ENCODE peak calls at places on chromosomes 13 and 19, in eight cellular contexts. One of them, this sample, is unnamed.

GRCh38 chr19:7856277-7856581 is 18.0 kb downstream of the PRR36 start:
- DNase-seq in breast epithelium: no peak
- DNase-seq in CD4-positive, CD25-positive, alpha-beta regulatory T cell: no peak
- DNase-seq in left lung: no peak
- DNase-seq in AG04450: no peak
- DNase-seq in astrocyte: no peak
- DNase-seq in ovary: no peak
- DNase-seq in transverse colon: no peak
- DNase-seq in this sample: no peak

GRCh38 chr13:51331354-51331861 is 8.1 kb upstream of the SERPINE3 start:
- DNase-seq in ovary: no peak
- DNase-seq in AG04450: no peak
- DNase-seq in breast epithelium: no peak
- DNase-seq in astrocyte: no peak
- DNase-seq in transverse colon: no peak
- DNase-seq in left lung: no peak
- DNase-seq in CD4-positive, CD25-positive, alpha-beta regulatory T cell: no peak
- DNase-seq in this sample: no peak

GRCh38 chr13:76438050-76438449 is 448.2 kb downstream of the KCTD12 start:
- DNase-seq in breast epithelium: no peak
- DNase-seq in ovary: no peak
- DNase-seq in AG04450: peak; percentile 44
- DNase-seq in astrocyte: no peak
- DNase-seq in transverse colon: no peak
- DNase-seq in left lung: no peak
- DNase-seq in CD4-positive, CD25-positive, alpha-beta regulatory T cell: no peak
- DNase-seq in this sample: no peak

GRCh38 chr13:83286737-83287136 is 595.5 kb downstream of the SLITRK1 start:
- DNase-seq in transverse colon: no peak
- DNase-seq in astrocyte: no peak
- DNase-seq in breast epithelium: no peak
- DNase-seq in CD4-positive, CD25-positive, alpha-beta regulatory T cell: no peak
- DNase-seq in left lung: no peak
- DNase-seq in ovary: no peak
- DNase-seq in AG04450: no peak
- DNase-seq in this sample: no peak

GRCh38 chr19:45764487-45764886 is 4.6 kb downstream of the SIX5 start:
- DNase-seq in left lung: no peak
- DNase-seq in transverse colon: no peak
- DNase-seq in AG04450: no peak
- DNase-seq in CD4-positive, CD25-positive, alpha-beta regulatory T cell: no peak
- DNase-seq in astrocyte: no peak
- DNase-seq in ovary: peak; percentile 48
- DNase-seq in breast epithelium: no peak
- DNase-seq in this sample: no peak

GRCh38 chr19:55465460-55466245 is 1.1 kb upstream of the C19orf85 start:
- DNase-seq in AG04450: no peak
- DNase-seq in transverse colon: no peak
- DNase-seq in left lung: no peak
- DNase-seq in breast epithelium: no peak
- DNase-seq in ovary: no peak
- DNase-seq in astrocyte: no peak
- DNase-seq in CD4-positive, CD25-positive, alpha-beta regulatory T cell: no peak
- DNase-seq in this sample: no peak

GRCh38 chr13:32041429-32041828 is 9.9 kb downstream of the FRY start:
- DNase-seq in CD4-positive, CD25-positive, alpha-beta regulatory T cell: no peak
- DNase-seq in left lung: no peak
- DNase-seq in transverse colon: no peak
- DNase-seq in AG04450: no peak
- DNase-seq in astrocyte: no peak
- DNase-seq in breast epithelium: no peak
- DNase-seq in ovary: no peak
- DNase-seq in this sample: no peak

GRCh38 chr19:21133633-21134032 is 8.2 kb upstream of the ZNF431 start:
- DNase-seq in CD4-positive, CD25-positive, alpha-beta regulatory T cell: no peak
- DNase-seq in transverse colon: no peak
- DNase-seq in breast epithelium: no peak
- DNase-seq in left lung: no peak
- DNase-seq in astrocyte: no peak
- DNase-seq in AG04450: no peak
- DNase-seq in ovary: no peak
- DNase-seq in this sample: no peak

GRCh38 chr13:48400820-48401219 is 12.1 kb downstream of the LPAR6 start:
- DNase-seq in AG04450: no peak
- DNase-seq in transverse colon: no peak
- DNase-seq in ovary: no peak
- DNase-seq in left lung: no peak
- DNase-seq in CD4-positive, CD25-positive, alpha-beta regulatory T cell: peak; percentile 28
- DNase-seq in astrocyte: peak; percentile 71
- DNase-seq in breast epithelium: no peak
- DNase-seq in this sample: no peak

GRCh38 chr13:35191883-35192282 is 249.8 kb downstream of the NBEA start:
- DNase-seq in CD4-positive, CD25-positive, alpha-beta regulatory T cell: no peak
- DNase-seq in left lung: no peak
- DNase-seq in AG04450: no peak
- DNase-seq in ovary: no peak
- DNase-seq in astrocyte: peak; percentile 4
- DNase-seq in breast epithelium: no peak
- DNase-seq in transverse colon: no peak
- DNase-seq in this sample: no peak

GRCh38 chr13:56187331-56187730 is 953.4 kb upstream of the PRR20A start:
- DNase-seq in ovary: peak; percentile 25
- DNase-seq in left lung: no peak
- DNase-seq in astrocyte: no peak
- DNase-seq in breast epithelium: no peak
- DNase-seq in CD4-positive, CD25-positive, alpha-beta regulatory T cell: no peak
- DNase-seq in AG04450: no peak
- DNase-seq in transverse colon: no peak
- DNase-seq in this sample: no peak

GRCh38 chr19:5046339-5047039 is 77.6 kb downstream of the KDM4B start:
- DNase-seq in ovary: no peak
- DNase-seq in breast epithelium: peak; percentile 48
- DNase-seq in AG04450: no peak
- DNase-seq in left lung: peak; percentile 70
- DNase-seq in CD4-positive, CD25-positive, alpha-beta regulatory T cell: no peak
- DNase-seq in astrocyte: peak; percentile 46
- DNase-seq in transverse colon: peak; percentile 74
- DNase-seq in this sample: no peak

GRCh38 chr19:16516381-16516780 is 20.2 kb downstream of the C19orf44 start:
- DNase-seq in transverse colon: no peak
- DNase-seq in ovary: no peak
- DNase-seq in AG04450: no peak
- DNase-seq in left lung: no peak
- DNase-seq in astrocyte: no peak
- DNase-seq in breast epithelium: no peak
- DNase-seq in CD4-positive, CD25-positive, alpha-beta regulatory T cell: no peak
- DNase-seq in this sample: no peak

GRCh38 chr13:112953591-112954487 is 15.2 kb upstream of the MCF2L start:
- DNase-seq in CD4-positive, CD25-positive, alpha-beta regulatory T cell: no peak
- DNase-seq in transverse colon: no peak
- DNase-seq in left lung: no peak
- DNase-seq in AG04450: no peak
- DNase-seq in ovary: no peak
- DNase-seq in breast epithelium: no peak
- DNase-seq in astrocyte: no peak
- DNase-seq in this sample: no peak

GRCh38 chr19:3324405-3324856 is 42.0 kb upstream of the NFIC start:
- DNase-seq in AG04450: no peak
- DNase-seq in transverse colon: peak; percentile 78
- DNase-seq in breast epithelium: no peak
- DNase-seq in CD4-positive, CD25-positive, alpha-beta regulatory T cell: peak; percentile 60
- DNase-seq in left lung: peak; percentile 65
- DNase-seq in ovary: peak; percentile 72
- DNase-seq in astrocyte: no peak
- DNase-seq in this sample: peak; percentile 66

GRCh38 chr19:1250374-1251232 is 2.2 kb downstream of the MIDN start:
- DNase-seq in AG04450: no peak
- DNase-seq in breast epithelium: no peak
- DNase-seq in ovary: peak; percentile 81
- DNase-seq in transverse colon: peak; percentile 76
- DNase-seq in left lung: peak; percentile 60
- DNase-seq in CD4-positive, CD25-positive, alpha-beta regulatory T cell: peak; percentile 76
- DNase-seq in astrocyte: no peak
- DNase-seq in this sample: peak; percentile 71

GRCh38 chr19:45492627-45493470 is 4.0 kb downstream of the RTN2 start:
- DNase-seq in breast epithelium: peak; percentile 66
- DNase-seq in AG04450: no peak
- DNase-seq in transverse colon: peak; percentile 63
- DNase-seq in left lung: peak; percentile 58
- DNase-seq in CD4-positive, CD25-positive, alpha-beta regulatory T cell: no peak
- DNase-seq in ovary: no peak
- DNase-seq in astrocyte: peak; percentile 54
- DNase-seq in this sample: no peak

GRCh38 chr19:16143399-16144215 is at the start of gene HSH2D:
- DNase-seq in transverse colon: peak; percentile 96
- DNase-seq in breast epithelium: peak; percentile 54
- DNase-seq in CD4-positive, CD25-positive, alpha-beta regulatory T cell: peak; percentile 81
- DNase-seq in left lung: peak; percentile 90
- DNase-seq in AG04450: no peak
- DNase-seq in astrocyte: no peak
- DNase-seq in ovary: no peak
- DNase-seq in this sample: peak; percentile 88

DNA sequence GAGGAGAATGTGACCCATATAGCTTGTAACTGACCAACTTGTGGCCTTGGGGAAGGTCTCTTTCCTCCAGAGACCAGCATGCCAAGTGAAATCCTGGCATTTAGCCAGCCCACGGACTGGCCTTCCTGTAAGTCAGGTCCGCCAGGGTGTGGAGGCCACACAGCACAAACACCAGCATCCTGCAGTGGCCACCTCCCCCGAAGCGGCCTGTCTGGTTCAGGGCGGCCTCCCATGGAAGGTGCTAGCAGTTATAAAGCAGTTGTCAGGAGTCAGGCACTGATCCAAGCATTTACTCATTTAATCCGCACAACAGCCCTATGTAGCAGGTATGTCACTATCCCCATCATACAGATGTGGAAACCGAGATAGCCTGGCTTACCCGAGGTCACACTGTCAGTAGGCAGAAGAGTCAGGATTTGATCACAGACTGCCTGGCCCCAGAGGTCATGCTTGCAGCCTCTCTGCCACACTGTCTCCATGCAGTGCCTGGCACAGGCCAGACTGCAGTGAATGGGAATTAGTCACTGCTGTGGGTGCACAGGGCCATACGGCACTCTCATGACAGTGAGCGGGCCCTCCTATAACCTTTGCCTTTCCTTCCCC is 36.7 kb downstream of the CAPN12 start:
- DNase-seq in transverse colon: no peak
- DNase-seq in ovary: no peak
- DNase-seq in CD4-positive, CD25-positive, alpha-beta regulatory T cell: no peak
- DNase-seq in breast epithelium: peak; percentile 85
- DNase-seq in astrocyte: no peak
- DNase-seq in left lung: no peak
- DNase-seq in AG04450: no peak
- DNase-seq in this sample: no peak
- H3K27ac ChIP-seq in transverse colon: peak overlapping the region; percentile 78
- H3K27ac ChIP-seq in ovary: no peak overlapping the region
- H3K27ac ChIP-seq in CD4-positive, CD25-positive, alpha-beta regulatory T cell: no peak overlapping the region
- H3K27ac ChIP-seq in breast epithelium: peak overlapping the region; percentile 63
- H3K27ac ChIP-seq in astrocyte: peak overlapping the region; percentile 38
- H3K27ac ChIP-seq in left lung: peak overlapping the region; percentile 51
- H3K27ac ChIP-seq in AG04450: peak overlapping the region; percentile 21
- H3K27ac ChIP-seq in this sample: no peak overlapping the region

GRCh38 chr13:25300861-25301346 is 521 bp upstream of the NUP58 start:
- DNase-seq in AG04450: no peak
- DNase-seq in ovary: peak; percentile 61
- DNase-seq in transverse colon: peak; percentile 16
- DNase-seq in CD4-positive, CD25-positive, alpha-beta regulatory T cell: no peak
- DNase-seq in breast epithelium: no peak
- DNase-seq in left lung: peak; percentile 38
- DNase-seq in astrocyte: no peak
- DNase-seq in this sample: no peak
- H3K4me3 ChIP-seq in AG04450: peak overlapping the region; percentile 87
- H3K4me3 ChIP-seq in ovary: peak overlapping the region; percentile 63
- H3K4me3 ChIP-seq in transverse colon: peak overlapping the region; percentile 82
- H3K4me3 ChIP-seq in CD4-positive, CD25-positive, alpha-beta regulatory T cell: peak overlapping the region; percentile 97
- H3K4me3 ChIP-seq in breast epithelium: peak overlapping the region; percentile 91
- H3K4me3 ChIP-seq in left lung: peak overlapping the region; percentile 75
- H3K4me3 ChIP-seq in astrocyte: peak overlapping the region; percentile 86
- H3K4me3 ChIP-seq in this sample: peak overlapping the region; percentile 81

DNA sequence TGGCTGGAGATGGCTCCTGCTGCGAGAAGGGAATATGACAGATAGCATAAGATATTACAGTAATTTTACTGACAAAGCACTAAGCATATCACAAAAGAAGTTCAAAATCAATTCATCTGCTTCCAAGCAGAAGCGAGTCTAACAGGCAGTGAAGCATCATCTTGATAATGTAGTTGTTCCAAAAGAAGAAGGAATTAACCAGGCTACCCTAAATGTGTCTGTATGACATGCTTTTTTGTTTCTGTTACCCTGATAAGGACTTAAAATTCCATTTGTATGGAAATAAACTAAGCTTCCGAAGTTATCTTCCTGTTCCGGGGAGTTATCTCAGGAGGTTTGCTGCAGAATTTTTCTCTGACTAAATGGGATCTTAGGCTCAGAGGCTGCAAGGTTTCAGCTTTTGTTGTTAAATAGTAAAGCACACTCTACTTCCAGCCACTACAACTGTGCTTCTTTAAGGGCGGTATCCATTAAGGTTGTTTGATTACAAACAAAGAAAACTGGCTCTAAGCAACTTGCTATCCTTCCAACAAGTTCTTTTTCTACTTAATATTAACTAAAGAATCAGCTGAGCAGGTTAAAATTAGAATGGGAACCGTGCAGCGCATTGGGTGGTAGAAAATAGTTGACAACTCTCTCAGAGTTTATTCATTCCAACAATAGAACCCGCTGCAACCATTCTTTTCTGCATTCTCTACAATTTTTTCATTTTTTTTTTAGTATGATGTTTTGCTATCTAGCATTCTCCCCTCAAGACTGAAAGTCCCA is 607.3 kb downstream of the UQCRFS1 start:
- DNase-seq in ovary: no peak
- DNase-seq in transverse colon: no peak
- DNase-seq in astrocyte: no peak
- DNase-seq in CD4-positive, CD25-positive, alpha-beta regulatory T cell: no peak
- DNase-seq in breast epithelium: no peak
- DNase-seq in left lung: no peak
- DNase-seq in AG04450: no peak
- DNase-seq in this sample: no peak
- H3K27ac ChIP-seq in ovary: no peak overlapping the region
- H3K27ac ChIP-seq in transverse colon: no peak overlapping the region
- H3K27ac ChIP-seq in astrocyte: no peak overlapping the region
- H3K27ac ChIP-seq in CD4-positive, CD25-positive, alpha-beta regulatory T cell: no peak overlapping the region
- H3K27ac ChIP-seq in breast epithelium: no peak overlapping the region
- H3K27ac ChIP-seq in left lung: no peak overlapping the region
- H3K27ac ChIP-seq in AG04450: no peak overlapping the region
- H3K27ac ChIP-seq in this sample: no peak overlapping the region

GRCh38 chr13:66635526-66635925 is 594.6 kb downstream of the PCDH9 start:
- DNase-seq in astrocyte: peak; percentile 96
- DNase-seq in transverse colon: no peak
- DNase-seq in left lung: no peak
- DNase-seq in CD4-positive, CD25-positive, alpha-beta regulatory T cell: no peak
- DNase-seq in AG04450: peak; percentile 68
- DNase-seq in ovary: no peak
- DNase-seq in breast epithelium: no peak
- DNase-seq in this sample: no peak
- H3K4me3 ChIP-seq in astrocyte: no peak overlapping the region
- H3K4me3 ChIP-seq in transverse colon: no peak overlapping the region
- H3K4me3 ChIP-seq in left lung: no peak overlapping the region
- H3K4me3 ChIP-seq in CD4-positive, CD25-positive, alpha-beta regulatory T cell: no peak overlapping the region
- H3K4me3 ChIP-seq in AG04450: no peak overlapping the region
- H3K4me3 ChIP-seq in ovary: no peak overlapping the region
- H3K4me3 ChIP-seq in breast epithelium: no peak overlapping the region
- H3K4me3 ChIP-seq in this sample: no peak overlapping the region